ENCODE peak calls at places on chromosome 10, in five cellular contexts. X is kidney, L is WERI-Rb-1, O is AG09319, W is kidney epithelial cell. C is an unnamed sample.

GRCh38 chr10:82982110-82982608 is 1107.2 kb downstream of the NRG3 start:
- DNase-seq in O (peak), W (peak), L (no peak), X (no peak), C (no peak)

GRCh38 chr10:48659790-48660189 is 24.9 kb upstream of the WDFY4 start:
- DNase-seq in O (no peak), L (no peak), W (no peak), X (no peak), C (no peak)

GRCh38 chr10:91253300-91253699 is 32.8 kb downstream of the PCGF5 start:
- DNase-seq in X (no peak), O (no peak), L (no peak), W (no peak), C (no peak)

GRCh38 chr10:46787321-46787615 is 124.0 kb upstream of the PTPN20 start:
- DNase-seq in W (peak), L (peak), O (no peak), X (peak), C (peak)

GRCh38 chr10:9579110-9579705 is 1438.5 kb upstream of the CELF2 start:
- DNase-seq in X (no peak), O (no peak), L (no peak), W (peak), C (no peak)

GRCh38 chr10:118305730-118306129 is 36.4 kb downstream of the FAM204A start:
- DNase-seq in X (no peak), L (no peak), O (no peak), W (no peak), C (no peak)

GRCh38 chr10:1643161-1643910 is 94.0 kb downstream of the ADARB2 start:
- DNase-seq in L (no peak), W (no peak), X (no peak), O (no peak), C (no peak)

GRCh38 chr10:69479737-69480412 is 28.6 kb downstream of the TSPAN15 start:
- DNase-seq in W (no peak), L (no peak), X (peak), O (no peak), C (no peak)

GRCh38 chr10:105185101-105185500 is 544.0 kb downstream of the SORCS3 start:
- DNase-seq in W (no peak), O (no peak), X (no peak), L (no peak), C (no peak)

GRCh38 chr10:105183506-105183905 is 542.4 kb downstream of the SORCS3 start:
- DNase-seq in L (no peak), W (no peak), X (no peak), O (no peak), C (no peak)

GRCh38 chr10:105188737-105189463 is 547.8 kb downstream of the SORCS3 start:
- DNase-seq in W (peak), L (peak), X (no peak), O (no peak), C (no peak)

GRCh38 chr10:105189464-105189800 is 548.3 kb downstream of the SORCS3 start:
- DNase-seq in W (peak), O (no peak), L (no peak), X (no peak), C (no peak)

DNA sequence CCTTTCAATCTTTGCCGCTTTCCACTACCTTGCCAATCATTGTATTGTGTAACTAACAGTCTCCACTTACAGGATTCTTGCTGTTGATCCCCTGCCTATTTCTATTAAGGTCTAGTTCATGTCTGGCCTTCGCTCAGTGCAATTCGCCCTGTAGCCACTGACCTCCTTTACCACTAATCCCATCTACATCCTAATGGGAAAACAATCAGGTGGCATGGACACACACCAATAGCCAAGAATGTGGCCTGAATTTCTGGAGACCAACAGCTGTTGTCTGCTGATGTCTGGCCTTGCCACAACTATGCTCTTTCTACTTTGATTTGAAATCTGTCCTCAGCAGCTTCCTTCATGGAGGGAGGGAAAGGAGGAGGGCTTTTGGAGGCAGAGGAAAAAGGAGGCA is 546.2 kb downstream of the SORCS3 start:
- DNase-seq in W (peak), X (no peak), L (peak), O (no peak), C (no peak)
- TF ChIP-seq CTCF in W (no peak), X (no peak), L (no peak), O (no peak), C (no peak)

GRCh38 chr10:22848509-22848908 is 79.3 kb upstream of the ARMC3 start:
- DNase-seq in L (no peak), O (no peak), X (no peak), W (no peak), C (no peak)
- TF ChIP-seq CTCF in L (no peak), O (no peak), X (no peak), W (no peak), C (no peak)

GRCh38 chr10:133473270-133473669 is 19.5 kb downstream of the SCART1 start:
- DNase-seq in X (no peak), W (no peak), O (no peak), L (no peak), C (no peak)
- TF ChIP-seq CTCF in X (no peak), W (no peak), O (no peak), L (no peak), C (no peak)

DNA sequence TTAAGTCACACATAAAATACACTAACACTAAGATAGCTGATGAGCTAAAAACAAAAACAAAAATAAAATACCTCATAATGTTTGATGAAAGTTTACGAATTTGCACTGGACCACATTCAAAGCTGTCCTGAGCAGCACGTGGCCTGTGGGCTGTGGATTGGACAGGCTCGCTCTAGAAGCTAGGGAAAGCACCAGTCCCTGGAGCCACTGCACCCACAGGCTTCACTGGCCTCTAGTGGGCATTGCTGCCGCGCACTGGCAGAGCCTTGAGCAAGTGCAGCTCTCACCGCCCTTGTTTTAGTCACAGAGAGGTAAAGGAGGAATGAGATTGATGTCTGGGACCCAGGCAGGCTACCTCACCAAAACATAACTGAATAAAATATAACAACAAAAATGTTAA is 67.6 kb downstream of the PAX2 start:
- DNase-seq in O (no peak), W (no peak), L (peak), X (no peak), C (peak)
- TF ChIP-seq CTCF in O (no peak), W (peak), L (peak), X (no peak), C (no peak)

GRCh38 chr10:86349474-86349873 is 17.1 kb downstream of the GRID1 start:
- DNase-seq in W (no peak), L (peak), O (no peak), X (peak), C (no peak)
- TF ChIP-seq CTCF in W (peak), L (peak), O (peak), X (no peak), C (no peak)

GRCh38 chr10:14971867-14972448 is 12.8 kb downstream of the MEIG1 start:
- DNase-seq in X (no peak), L (peak), O (no peak), W (no peak), C (peak)
- TF ChIP-seq CTCF in X (peak), L (peak), O (peak), W (peak), C (peak)

GRCh38 chr10:22999942-23000341 is 72.1 kb downstream of the ARMC3 start:
- DNase-seq in L (peak), O (no peak), W (no peak), X (no peak), C (no peak)
- TF ChIP-seq CTCF in L (peak), O (no peak), W (no peak), X (no peak), C (no peak)

GRCh38 chr10:329361-330099 is 194.3 kb downstream of the ZMYND11 start:
- DNase-seq in O (peak), L (no peak), X (peak), W (peak), C (peak)
- TF ChIP-seq CTCF in O (peak), L (no peak), X (no peak), W (peak), C (no peak)